ENCODE peak calls at places on chromosomes 4 and X, in nine cellular contexts. L is spleen, W is ovary, F is OCI-LY7, C is heart right ventricle, N is lung, Y is sigmoid colon, X is tibial artery, J is transverse colon. I is an unnamed sample.

GRCh38 chr4:182263562-182263961 is 20.4 kb downstream of the TENM3 start:
- DNase-seq in L (no peak), W (no peak), F (no peak), C (no peak), N (no peak), Y (no peak), X (no peak), J (no peak), I (no peak)

GRCh38 chrX:3295731-3296130 is 50.7 kb downstream of the MXRA5 start:
- DNase-seq in L (no peak), W (no peak), F (peak; percentile 5), C (no peak), N (no peak), Y (no peak), X (no peak), J (no peak), I (peak; percentile 87)

GRCh38 chr4:141580523-141580922 is 55.9 kb upstream of the IL15 start:
- DNase-seq in L (no peak), W (no peak), F (no peak), C (no peak), N (no peak), Y (no peak), X (no peak), J (no peak), I (peak; percentile 53)

GRCh38 chrX:45506149-45506768 is 305.6 kb upstream of the DIPK2B start:
- DNase-seq in L (no peak), W (no peak), F (no peak), C (no peak), N (no peak), Y (no peak), X (no peak), J (no peak), I (no peak)

GRCh38 chr4:113692809-113693411 is 68.6 kb downstream of the CAMK2D start:
- DNase-seq in L (no peak), W (no peak), F (peak; percentile 59), C (no peak), N (no peak), Y (no peak), X (no peak), J (no peak), I (no peak)

GRCh38 chrX:70444326-70445196 is at the start of gene DLG3:
- DNase-seq in L (no peak), W (peak; percentile 40), F (no peak), C (no peak), N (no peak), Y (no peak), X (no peak), J (no peak), I (peak; percentile 86)

GRCh38 chrX:9906919-9907318 is 60.2 kb upstream of the CLDN34 start:
- DNase-seq in L (peak; percentile 66), W (no peak), F (no peak), C (no peak), N (no peak), Y (no peak), X (no peak), J (no peak), I (peak; percentile 82)

GRCh38 chr4:73187325-73187724 is 71.3 kb downstream of the ANKRD17 start:
- DNase-seq in L (no peak), W (no peak), F (peak; percentile 33), C (no peak), N (no peak), Y (no peak), X (no peak), J (no peak), I (no peak)

GRCh38 chr4:2321279-2322196 is 59.6 kb upstream of the MXD4 start:
- DNase-seq in L (peak; percentile 57), W (no peak), F (no peak), C (no peak), N (peak; percentile 24), Y (no peak), X (no peak), J (no peak), I (peak; percentile 47)

GRCh38 chrX:67426946-67427345 is 116.9 kb upstream of the AR start:
- DNase-seq in L (no peak), W (no peak), F (no peak), C (no peak), N (no peak), Y (no peak), X (no peak), J (no peak), I (no peak)
- H3K9me3 ChIP-seq in L (peaks cover 61% of the 10 kb centered on the region), W (no peaks in the 10 kb centered on the region), F (no peaks in the 10 kb centered on the region), C (no peaks in the 10 kb centered on the region), N (no peaks in the 10 kb centered on the region), Y (no peaks in the 10 kb centered on the region), X (peaks cover 22% of the 10 kb centered on the region), J (no peaks in the 10 kb centered on the region), I (no peaks in the 10 kb centered on the region)

GRCh38 chrX:17735396-17735795 is 1.9 kb upstream of the SCML1 start:
- DNase-seq in L (no peak), W (no peak), F (no peak), C (no peak), N (no peak), Y (no peak), X (no peak), J (peak; percentile 14), I (no peak)
- H3K27ac ChIP-seq in L (no peak overlapping the region), W (no peak overlapping the region), F (no peak overlapping the region), C (no peak overlapping the region), N (no peak overlapping the region), Y (peak overlapping the region; percentile 82), X (peak overlapping the region; percentile 79), J (peak overlapping the region; percentile 86), I (no peak overlapping the region)

DNA sequence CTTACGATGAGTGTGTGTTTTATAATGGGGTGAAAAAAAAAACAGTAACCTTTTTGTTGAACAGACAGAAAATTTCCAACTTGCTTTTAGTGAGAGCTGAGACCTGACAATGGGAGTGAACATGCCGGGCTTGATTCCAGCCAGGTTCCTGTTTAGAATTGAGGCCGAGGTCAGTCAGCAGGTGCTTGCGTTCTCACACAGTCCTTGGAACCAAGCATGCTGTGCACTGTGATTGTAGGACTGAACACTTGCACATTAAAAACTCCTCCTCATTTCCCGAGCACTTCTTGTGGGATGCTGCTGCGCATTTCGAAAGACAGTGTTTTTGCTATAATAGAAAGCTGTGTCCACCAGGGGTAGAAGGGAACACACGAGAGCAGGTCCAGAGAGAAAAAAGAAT is 51.8 kb downstream of the TMEM131L start:
- DNase-seq in L (no peak), W (no peak), F (no peak), C (peak; percentile 47), N (no peak), Y (no peak), X (no peak), J (no peak), I (no peak)
- H3K4me1 ChIP-seq in L (peaks cover 96% of the 10 kb centered on the region), W (peaks cover 13% of the 10 kb centered on the region), F (peaks cover 78% of the 10 kb centered on the region), C (peaks cover 66% of the 10 kb centered on the region), N (peaks cover 4% of the 10 kb centered on the region), Y (peaks cover 26% of the 10 kb centered on the region), X (peaks cover 53% of the 10 kb centered on the region), J (no peaks in the 10 kb centered on the region), I (no peaks in the 10 kb centered on the region)

GRCh38 chr4:92251711-92252110 is 52.1 kb upstream of the GRID2 start:
- DNase-seq in L (no peak), W (no peak), F (no peak), C (no peak), N (no peak), Y (no peak), X (no peak), J (no peak), I (no peak)
- H3K9me3 ChIP-seq in L (peaks cover 43% of the 10 kb centered on the region), W (no peaks in the 10 kb centered on the region), F (no peaks in the 10 kb centered on the region), C (no peaks in the 10 kb centered on the region), N (no peaks in the 10 kb centered on the region), Y (no peaks in the 10 kb centered on the region), X (peaks cover 12% of the 10 kb centered on the region), J (no peaks in the 10 kb centered on the region), I (peaks cover 34% of the 10 kb centered on the region)

GRCh38 chr4:78777556-78777900 is 1.4 kb downstream of the BMP2K start:
- DNase-seq in L (no peak), W (no peak), F (no peak), C (no peak), N (no peak), Y (no peak), X (no peak), J (no peak), I (no peak)
- H3K27ac ChIP-seq in L (peak overlapping the region; percentile 99), W (no peak overlapping the region), F (peak overlapping the region; percentile 82), C (peak overlapping the region; percentile 100), N (no peak overlapping the region), Y (no peak overlapping the region), X (no peak overlapping the region), J (peak overlapping the region; percentile 96), I (no peak overlapping the region)

GRCh38 chr4:89301902-89302301 is 5.7 kb downstream of the GPRIN3 start:
- DNase-seq in L (no peak), W (no peak), F (no peak), C (no peak), N (no peak), Y (no peak), X (no peak), J (no peak), I (no peak)
- H3K4me1 ChIP-seq in L (peaks cover 97% of the 10 kb centered on the region), W (peaks cover 7% of the 10 kb centered on the region), F (peaks cover 88% of the 10 kb centered on the region), C (peaks cover 67% of the 10 kb centered on the region), N (peaks cover 2% of the 10 kb centered on the region), Y (no peaks in the 10 kb centered on the region), X (no peaks in the 10 kb centered on the region), J (peaks cover 6% of the 10 kb centered on the region), I (no peaks in the 10 kb centered on the region)

I was measured in endodermal cell.